ENCODE peak calls at places on chromosomes 1 and 21, in ten cellular contexts. R is stimulated activated CD8-positive, alpha-beta memory T cell treated with anti-CD3 and anti-CD28 coated beads, Interleukin-15, amount 100 ng/mL, for 24 hours; Z is stimulated activated effector memory CD8-positive, alpha-beta T cell treated with anti-CD3 and anti-CD28 coated beads, Interleukin-12 subunit alpha, Interleukin-12 subunit beta, amount 100 ng/mL, for 72 hours; S is T-cell; J is NCI-H2081; L is islet precursor cell; V is activated T-cell treated with anti-CD3 and anti-CD28 coated beads for 4 hours; H is NCI-H146; G is T follicular helper cell; P is CD8-positive, alpha-beta T cell. Y is an unnamed sample.

GRCh38 chr21:42523941-42524340 is 10.3 kb downstream of the SLC37A1 start:
- DNase-seq in R (no peak), Z (no peak), S (no peak), J (peak; percentile 65), L (no peak), V (no peak), H (no peak), G (no peak), P (no peak), Y (no peak)

GRCh38 chr1:118335372-118335771 is 150.3 kb upstream of the SPAG17 start:
- DNase-seq in R (no peak), Z (no peak), S (no peak), J (peak; percentile 16), L (no peak), V (no peak), H (peak; percentile 6), G (no peak), P (no peak), Y (no peak)

GRCh38 chr1:41613646-41614592 is 129.4 kb upstream of the EDN2 start:
- DNase-seq in R (no peak), Z (no peak), S (no peak), J (no peak), L (peak; percentile 35), V (no peak), H (no peak), G (no peak), P (no peak), Y (peak; percentile 10)

GRCh38 chr1:211296396-211296795 is 30.2 kb upstream of the TRAF5 start:
- DNase-seq in R (no peak), Z (no peak), S (no peak), J (no peak), L (no peak), V (no peak), H (no peak), G (no peak), P (no peak), Y (no peak)

GRCh38 chr1:172154571-172154970 is 265.9 kb upstream of the C1orf105 start:
- DNase-seq in R (no peak), Z (no peak), S (no peak), J (no peak), L (no peak), V (no peak), H (no peak), G (no peak), P (no peak), Y (no peak)

GRCh38 chr1:151314137-151314875 is 12.9 kb downstream of the PI4KB start:
- DNase-seq in R (no peak), Z (no peak), S (no peak), J (no peak), L (peak; percentile 73), V (no peak), H (no peak), G (no peak), P (no peak), Y (no peak)

GRCh38 chr1:3186526-3186921 is 117.5 kb downstream of the PRDM16 start:
- DNase-seq in R (no peak), Z (no peak), S (no peak), J (no peak), L (peak; percentile 78), V (no peak), H (no peak), G (no peak), P (peak; percentile 2), Y (peak; percentile 66)

GRCh38 chr1:162070825-162071224 is 1.3 kb downstream of the NOS1AP start:
- DNase-seq in R (no peak), Z (no peak), S (no peak), J (peak; percentile 45), L (peak; percentile 78), V (no peak), H (peak; percentile 28), G (no peak), P (no peak), Y (peak; percentile 84)

GRCh38 chr1:15106608-15107007 is 46.9 kb upstream of the TMEM51 start:
- DNase-seq in R (no peak), Z (no peak), S (no peak), J (no peak), L (no peak), V (no peak), H (no peak), G (no peak), P (no peak), Y (no peak)

GRCh38 chr1:35266306-35266705 is 2.2 kb upstream of the ZMYM4 start:
- DNase-seq in R (no peak), Z (no peak), S (no peak), J (no peak), L (no peak), V (no peak), H (no peak), G (no peak), P (no peak), Y (no peak)

GRCh38 chr1:177210071-177210470 is 39.3 kb downstream of the BRINP2 start:
- DNase-seq in R (no peak), Z (no peak), S (no peak), J (no peak), L (no peak), V (no peak), H (no peak), G (no peak), P (no peak), Y (no peak)

GRCh38 chr1:7516341-7516740 is 254.8 kb upstream of the VAMP3 start:
- DNase-seq in R (no peak), Z (no peak), S (no peak), J (no peak), L (no peak), V (no peak), H (peak; percentile 3), G (no peak), P (no peak), Y (peak; percentile 80)

GRCh38 chr1:60765204-60765603 is 317.2 kb upstream of the NFIA start:
- DNase-seq in R (no peak), Z (no peak), S (no peak), J (peak; percentile 27), L (peak; percentile 60), V (no peak), H (peak; percentile 31), G (no peak), P (no peak), Y (peak; percentile 69)

GRCh38 chr1:18632218-18632588 is 1.6 kb downstream of the PAX7 start:
- DNase-seq in R (no peak), Z (no peak), S (no peak), J (no peak), L (no peak), V (no peak), H (no peak), G (no peak), P (no peak), Y (peak; percentile 65)

Y was measured in endodermal cell.